ENCODE peak calls at places on chromosomes 5 and 9, in six cellular contexts. O is HCT116, N is astrocyte, I is MM.1S, P is Karpas-422, L is IMR-90. R is an unnamed sample.

GRCh38 chr5:23257656-23258055 is 249.8 kb upstream of the PRDM9 start:
- DNase-seq in O (no peak), N (no peak), I (no peak), P (no peak), L (no peak), R (peak)

GRCh38 chr5:177552839-177553455 is 1.4 kb downstream of the FAM193B start:
- DNase-seq in O (no peak), N (no peak), I (no peak), P (no peak), L (no peak), R (peak)

GRCh38 chr9:86470326-86470725 is 116.1 kb upstream of the TUT7 start:
- DNase-seq in O (no peak), N (peak), I (no peak), P (no peak), L (peak), R (peak)

GRCh38 chr5:59095480-59095879 is 512.6 kb downstream of the RAB3C start:
- DNase-seq in O (no peak), N (no peak), I (no peak), P (no peak), L (peak), R (peak)

GRCh38 chr5:104635216-104635615 is 1072.6 kb upstream of the NUDT12 start:
- DNase-seq in O (no peak), N (peak), I (no peak), P (no peak), L (peak), R (peak)

GRCh38 chr5:110973510-110973909 is 98.0 kb upstream of the TSLP start:
- DNase-seq in O (no peak), N (no peak), I (no peak), P (no peak), L (no peak), R (no peak)

GRCh38 chr5:139415221-139415861 is 11.5 kb upstream of the SPATA24 start:
- DNase-seq in O (no peak), N (no peak), I (peak), P (no peak), L (no peak), R (no peak)

GRCh38 chr9:99433555-99433954 is 211.5 kb downstream of the SEC61B start:
- DNase-seq in O (peak), N (peak), I (no peak), P (peak), L (peak), R (peak)

GRCh38 chr5:76807296-76807695 is 11.5 kb upstream of the F2RL1 start:
- DNase-seq in O (no peak), N (peak), I (no peak), P (no peak), L (peak), R (peak)

GRCh38 chr9:135070198-135070951 is 17.1 kb upstream of the OLFM1 start:
- DNase-seq in O (no peak), N (no peak), I (no peak), P (no peak), L (no peak), R (no peak)

GRCh38 chr9:124263800-124264426 is 6.2 kb downstream of the NEK6 start:
- DNase-seq in O (no peak), N (no peak), I (no peak), P (peak), L (no peak), R (no peak)

GRCh38 chr9:21357479-21358290 is 7.0 kb upstream of the IFNA6 start:
- DNase-seq in O (no peak), N (peak), I (peak), P (no peak), L (no peak), R (no peak)

GRCh38 chr5:67699560-67699959 is 503.0 kb upstream of the CD180 start:
- DNase-seq in O (no peak), N (no peak), I (no peak), P (no peak), L (no peak), R (no peak)

GRCh38 chr9:127562841-127563523 is 49.1 kb upstream of the STXBP1 start:
- DNase-seq in O (no peak), N (peak), I (no peak), P (no peak), L (peak), R (peak)

GRCh38 chr5:3364941-3365340 is 230.7 kb upstream of the IRX1 start:
- DNase-seq in O (no peak), N (no peak), I (no peak), P (no peak), L (no peak), R (no peak)

GRCh38 chr9:21334603-21334968 is 618 bp downstream of the KLHL9 start:
- DNase-seq in O (no peak), N (no peak), I (no peak), P (peak), L (peak), R (peak)

GRCh38 chr9:16824545-16825041 is 45.9 kb downstream of the BNC2 start:
- DNase-seq in O (no peak), N (peak), I (peak), P (no peak), L (peak), R (peak)

GRCh38 chr9:89606567-89607311 is 1.9 kb downstream of the GADD45G start:
- DNase-seq in O (no peak), N (peak), I (peak), P (no peak), L (peak), R (peak)

GRCh38 chr9:126418608-126419007 is 92.0 kb downstream of the MVB12B start:
- DNase-seq in O (no peak), N (no peak), I (no peak), P (no peak), L (no peak), R (no peak)

GRCh38 chr5:40240111-40240510 is 439.6 kb upstream of the PTGER4 start:
- DNase-seq in O (no peak), N (no peak), I (no peak), P (no peak), L (peak), R (peak)

GRCh38 chr5:79229357-79230174 is 6.4 kb upstream of the JMY start:
- DNase-seq in O (no peak), N (peak), I (peak), P (no peak), L (peak), R (peak)

GRCh38 chr9:121207371-121207940 is 5.8 kb upstream of the RAB14 start:
- DNase-seq in O (no peak), N (no peak), I (peak), P (peak), L (no peak), R (no peak)

GRCh38 chr9:70802206-70802605 is 319.2 kb downstream of the TRPM3 start:
- DNase-seq in O (no peak), N (peak), I (no peak), P (peak), L (no peak), R (peak)

GRCh38 chr5:151680944-151681427 is 5.7 kb downstream of the SPARC start:
- DNase-seq in O (no peak), N (peak), I (no peak), P (no peak), L (peak), R (peak)

GRCh38 chr5:67578011-67578410 is 381.4 kb upstream of the CD180 start:
- DNase-seq in O (no peak), N (peak), I (no peak), P (no peak), L (no peak), R (peak)

DNA sequence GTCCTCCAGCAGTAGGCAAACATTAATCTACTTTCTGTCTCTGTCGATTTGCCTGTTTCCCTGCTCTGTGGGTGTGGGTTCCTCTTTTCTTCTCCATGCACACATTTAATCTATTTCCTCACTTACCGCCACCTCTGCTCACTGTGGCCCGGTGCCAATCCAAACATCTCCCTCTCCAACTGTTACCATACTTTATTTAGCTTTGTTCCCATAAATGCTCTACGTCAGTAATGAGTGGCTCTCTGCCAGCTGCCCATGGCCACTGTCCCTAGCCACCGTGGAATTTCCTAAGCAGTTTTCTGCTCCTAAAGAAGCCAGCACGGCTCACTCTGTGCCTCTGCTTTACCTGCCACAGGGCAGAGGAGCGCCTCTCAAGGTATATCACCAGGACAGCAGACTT is 19.5 kb upstream of the GOLPH3 start:
- DNase-seq in O (no peak), N (peak), I (no peak), P (peak), L (peak), R (peak)
- H3K4me3 ChIP-seq in O (peak), N (peak), I (no peak), P (peak), L (no peak), R (no peak)

GRCh38 chr9:71822935-71823334 is 54.6 kb upstream of the CEMIP2 start:
- DNase-seq in O (no peak), N (no peak), I (no peak), P (no peak), L (no peak), R (no peak)
- H3K9ac ChIP-seq in O (no peak), N (no peak), I (no peak), P (no peak), L (no peak), R (no peak)

DNA sequence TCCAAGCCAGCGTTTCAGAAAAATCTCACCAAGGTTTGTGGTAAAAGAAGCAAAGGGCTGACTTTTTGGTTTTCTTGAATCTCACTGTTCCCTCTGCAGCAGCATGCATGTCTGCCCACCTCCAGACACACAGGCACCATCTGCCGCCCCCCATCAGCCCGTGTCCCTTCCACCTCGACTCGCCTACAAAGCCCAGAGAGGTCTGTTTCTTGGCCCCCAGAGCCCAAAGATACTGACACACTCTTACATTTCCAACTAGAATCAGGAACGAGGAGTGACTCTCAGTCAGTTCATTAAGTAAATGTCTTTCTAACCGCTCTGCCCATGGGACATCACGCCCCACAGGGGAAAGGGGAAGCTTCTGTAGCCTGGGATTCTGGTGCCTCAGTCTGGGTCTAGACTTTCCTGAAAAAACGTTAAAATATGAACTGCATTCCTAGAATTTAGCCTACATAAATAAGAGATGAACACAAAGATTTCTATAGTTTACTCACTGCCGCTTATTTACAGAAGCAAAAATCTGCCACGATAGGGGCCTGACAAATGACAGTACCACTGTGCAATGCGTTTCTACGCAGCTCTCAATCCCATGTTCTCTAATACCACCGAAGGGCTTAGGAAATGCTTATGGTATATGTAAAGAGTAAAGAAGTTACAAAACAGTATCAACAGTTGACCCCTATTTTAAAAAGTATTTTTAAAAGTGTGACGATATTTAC is 4.1 kb downstream of the IL4 start:
- DNase-seq in O (no peak), N (no peak), I (no peak), P (no peak), L (no peak), R (no peak)
- H3K4me3 ChIP-seq in O (no peak), N (no peak), I (no peak), P (no peak), L (no peak), R (no peak)

DNA sequence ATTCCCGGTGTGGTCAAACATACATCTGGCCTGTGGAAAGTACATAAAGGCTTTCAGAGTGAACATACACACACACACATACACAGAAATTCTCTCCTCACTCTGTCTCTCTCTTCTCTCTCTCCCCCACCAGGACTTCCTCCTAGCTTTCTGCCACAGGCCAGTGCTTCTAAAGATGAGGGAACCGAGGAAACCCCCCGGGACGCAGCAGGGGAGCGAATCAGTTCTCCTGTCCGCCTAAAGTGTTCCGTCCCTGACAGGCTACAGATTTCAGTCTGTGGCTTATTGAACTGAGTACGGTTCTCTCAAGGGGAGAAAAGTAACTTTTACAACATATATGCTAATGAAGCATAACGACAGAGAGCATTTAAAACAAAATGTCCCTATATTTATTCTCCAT is 75.8 kb downstream of the MED27 start:
- DNase-seq in O (no peak), N (no peak), I (no peak), P (no peak), L (no peak), R (no peak)
- H3K9ac ChIP-seq in O (no peak), N (no peak), I (no peak), P (no peak), L (no peak), R (no peak)

DNA sequence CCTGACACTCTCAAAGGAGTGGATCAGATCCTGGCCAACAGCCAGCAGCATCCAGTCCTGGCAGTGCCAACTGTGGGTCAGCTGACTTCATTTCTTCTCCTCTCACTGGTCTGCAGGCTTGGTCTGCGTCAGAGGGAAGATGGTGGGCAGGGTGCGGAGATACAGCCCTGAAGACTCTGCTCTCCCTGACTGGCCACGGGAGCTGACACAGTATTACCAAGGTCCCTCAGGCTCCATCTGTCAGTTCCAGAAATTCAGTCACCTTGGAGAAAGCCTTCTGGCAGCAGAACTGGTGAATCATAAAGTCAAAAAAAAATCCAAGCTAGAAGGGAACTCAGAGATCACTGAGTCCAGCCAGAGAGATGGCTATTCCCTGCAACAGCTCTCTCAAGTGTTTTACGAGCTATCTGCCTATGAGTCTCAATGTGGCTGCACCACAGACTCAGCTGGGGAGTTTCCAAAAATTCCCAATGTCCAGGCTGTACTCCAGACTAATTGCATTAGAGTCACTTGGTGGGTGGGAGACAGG is 27.9 kb downstream of the C1QTNF2 start:
- DNase-seq in O (no peak), N (peak), I (no peak), P (no peak), L (peak), R (no peak)
- H3K4me3 ChIP-seq in O (no peak), N (no peak), I (no peak), P (no peak), L (no peak), R (no peak)

DNA sequence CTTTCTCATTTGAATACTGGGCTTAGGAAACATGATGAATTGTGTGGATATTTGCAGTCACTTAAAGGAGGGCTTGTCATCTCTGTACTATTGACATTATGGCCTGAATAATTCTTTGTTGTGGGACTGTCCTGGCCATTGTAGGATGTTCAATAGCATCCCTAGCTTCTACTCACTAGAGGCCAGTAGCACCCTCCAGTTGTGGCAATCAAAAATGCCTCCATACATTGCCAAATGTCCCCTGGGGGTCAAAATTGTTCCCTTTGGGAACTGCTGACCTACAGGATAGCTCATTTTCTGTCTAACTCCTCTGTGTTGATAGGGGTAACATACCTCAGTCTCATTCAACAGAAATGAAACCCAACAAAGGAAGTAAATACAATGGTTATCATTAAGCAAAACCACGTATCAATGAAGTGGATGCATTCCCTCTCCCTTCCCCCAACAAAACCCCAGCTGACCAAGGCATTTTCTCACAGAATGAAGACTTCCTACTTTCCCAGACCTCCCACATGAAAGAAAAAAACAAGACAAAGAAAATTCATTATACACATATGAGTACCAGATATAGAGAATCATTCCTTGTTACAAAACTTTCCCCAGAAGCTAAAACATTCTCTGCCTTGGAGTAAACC is 18.1 kb downstream of the FYB1 start:
- DNase-seq in O (no peak), N (no peak), I (no peak), P (no peak), L (no peak), R (no peak)
- H3K9ac ChIP-seq in O (no peak), N (no peak), I (no peak), P (no peak), L (no peak), R (no peak)

GRCh38 chr9:15250013-15250412 is 57.0 kb downstream of the TTC39B start:
- DNase-seq in O (no peak), N (no peak), I (no peak), P (no peak), L (no peak), R (no peak)
- H3K4me3 ChIP-seq in O (no peak), N (no peak), I (no peak), P (no peak), L (no peak), R (no peak)

DNA sequence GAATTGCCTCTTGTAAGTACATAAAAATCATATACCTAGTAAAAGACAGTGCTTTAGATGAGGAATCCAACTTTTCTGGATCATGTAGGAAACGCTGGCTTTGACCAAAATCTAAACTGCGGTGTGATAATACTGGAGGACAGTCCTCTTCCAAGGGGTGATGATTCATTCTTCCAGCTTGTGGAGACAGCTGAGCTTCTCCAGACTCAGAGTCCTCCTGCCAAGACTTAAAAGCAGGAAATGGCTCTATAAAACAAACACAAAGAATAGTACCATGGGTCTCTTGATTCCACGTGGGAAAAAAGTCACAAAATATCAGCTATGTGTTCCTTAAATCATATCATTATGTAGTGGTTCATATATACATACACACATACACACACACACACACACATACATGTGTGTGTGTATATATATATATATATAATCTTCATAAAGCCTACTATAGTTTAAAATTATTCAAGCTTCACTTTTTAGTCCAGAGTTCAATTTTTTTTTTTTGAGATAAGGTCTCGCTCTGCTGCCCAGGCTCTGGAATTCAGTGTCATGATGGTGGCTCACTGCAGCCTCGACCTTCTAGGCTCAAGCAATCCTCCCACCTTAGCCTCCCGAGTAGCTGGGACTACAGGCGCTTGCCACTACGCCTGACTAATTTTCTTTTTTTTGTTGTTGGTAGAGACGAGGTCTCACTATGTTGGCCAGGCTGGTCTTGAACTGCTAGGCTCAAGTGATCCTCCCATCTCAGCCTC is 65.0 kb downstream of the PKD2L2 start:
- DNase-seq in O (no peak), N (peak), I (no peak), P (no peak), L (peak), R (peak)
- H3K9ac ChIP-seq in O (no peak), N (peak), I (no peak), P (no peak), L (no peak), R (no peak)

DNA sequence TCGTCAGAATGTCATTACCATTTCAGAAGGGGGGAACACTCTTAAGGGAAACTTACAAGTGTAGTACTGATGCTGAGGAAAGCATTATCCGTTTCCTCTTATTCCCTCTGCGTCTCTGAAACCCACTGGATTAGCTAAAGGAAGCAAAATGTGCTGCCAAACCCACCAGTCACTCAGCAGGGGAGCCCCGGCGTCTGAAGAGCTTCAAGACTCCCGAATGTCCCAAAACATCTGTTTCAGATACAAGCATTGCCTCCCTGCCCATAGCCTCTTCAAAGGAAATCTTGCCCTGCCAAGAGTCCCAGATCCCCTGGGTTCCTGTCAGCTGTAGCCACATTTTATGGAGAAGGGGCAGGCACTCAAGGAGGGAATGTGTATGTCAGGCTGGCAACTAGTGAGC is 1.0 kb upstream of the HCN1 start:
- DNase-seq in O (no peak), N (no peak), I (no peak), P (no peak), L (no peak), R (no peak)
- H3K4me3 ChIP-seq in O (no peak), N (no peak), I (no peak), P (no peak), L (no peak), R (no peak)